ENCODE peak calls at places on chromosomes 6 and 20, in six cellular contexts. N is NCI-H526; C is stimulated activated CD4-positive, alpha-beta T cell treated with anti-CD3 and anti-CD28 coated beads, Interleukin-15, amount 100 ng/mL, for 24 hours; K is left ventricle myocardium inferior; M is HCEC 1CT; E is natural killer cell. A is an unnamed sample.
A peak's percentile ranks its signal among the peaks of the same experiment; 100 is the strongest.

GRCh38 chr6:25136879-25137278 is 142.3 kb upstream of the CARMIL1 start:
- DNase-seq in N (no peak), C (peak; percentile 16), K (no peak), M (peak; percentile 30), E (no peak), A (no peak)

GRCh38 chr6:129209355-129209754 is 326.4 kb downstream of the LAMA2 start:
- DNase-seq in N (no peak), C (no peak), K (no peak), M (no peak), E (no peak), A (no peak)

GRCh38 chr6:30075094-30075986 is at the start of gene RNF39:
- DNase-seq in N (peak; percentile 30), C (peak; percentile 31), K (no peak), M (no peak), E (no peak), A (no peak)

GRCh38 chr6:15352884-15353283 is 107.0 kb downstream of the JARID2 start:
- DNase-seq in N (no peak), C (no peak), K (no peak), M (peak; percentile 51), E (no peak), A (no peak)

GRCh38 chr6:81304486-81304885 is 448.0 kb downstream of the TENT5A start:
- DNase-seq in N (no peak), C (no peak), K (no peak), M (peak; percentile 38), E (no peak), A (no peak)

GRCh38 chr6:163352011-163352685 is 62.4 kb upstream of the QKI start:
- DNase-seq in N (no peak), C (no peak), K (no peak), M (no peak), E (no peak), A (no peak)

GRCh38 chr6:157070403-157071107 is 252.8 kb downstream of the TMEM242 start:
- DNase-seq in N (no peak), C (no peak), K (no peak), M (no peak), E (no peak), A (no peak)

GRCh38 chr20:51362254-51362653 is 180.3 kb downstream of the NFATC2 start:
- DNase-seq in N (no peak), C (no peak), K (no peak), M (no peak), E (no peak), A (no peak)

GRCh38 chr20:38052870-38053269 is 19.3 kb downstream of the RPRD1B start:
- DNase-seq in N (no peak), C (no peak), K (no peak), M (no peak), E (no peak), A (no peak)

A was measured in CD4-positive, alpha-beta memory T cell.